ENCODE peak calls at places on chromosome X, in seven cellular contexts. One of them, this sample, is unnamed.

GRCh38 chrX:46447384-46447783 is 97.8 kb downstream of the ZNF674 start:
- DNase-seq in heart left ventricle: no peak
- DNase-seq in OCI-LY7: no peak
- DNase-seq in Peyer's patch: no peak
- DNase-seq in nucleus accumbens: no peak
- DNase-seq in GM03348: no peak
- DNase-seq in SW 1271: no peak
- DNase-seq in this sample: peak

GRCh38 chrX:21946925-21947641 is 6.6 kb downstream of the SMS start:
- DNase-seq in heart left ventricle: no peak
- DNase-seq in OCI-LY7: no peak
- DNase-seq in Peyer's patch: no peak
- DNase-seq in nucleus accumbens: no peak
- DNase-seq in GM03348: peak
- DNase-seq in SW 1271: no peak
- DNase-seq in this sample: no peak

GRCh38 chrX:43836435-43837184 is 45.6 kb downstream of the MAOB start:
- DNase-seq in heart left ventricle: no peak
- DNase-seq in OCI-LY7: peak
- DNase-seq in Peyer's patch: no peak
- DNase-seq in nucleus accumbens: no peak
- DNase-seq in GM03348: peak
- DNase-seq in SW 1271: peak
- DNase-seq in this sample: peak

GRCh38 chrX:47218280-47218919 is at the start of gene CDK16:
- DNase-seq in heart left ventricle: peak
- DNase-seq in OCI-LY7: peak
- DNase-seq in Peyer's patch: peak
- DNase-seq in nucleus accumbens: peak
- DNase-seq in GM03348: peak
- DNase-seq in SW 1271: peak
- DNase-seq in this sample: peak

GRCh38 chrX:313546-313945 is 5.0 kb downstream of the GTPBP6 start:
- DNase-seq in heart left ventricle: peak
- DNase-seq in OCI-LY7: no peak
- DNase-seq in Peyer's patch: no peak
- DNase-seq in nucleus accumbens: no peak
- DNase-seq in GM03348: no peak
- DNase-seq in SW 1271: no peak
- DNase-seq in this sample: no peak

GRCh38 chrX:136035663-136036062 is 50.4 kb downstream of the SLC9A6 start:
- DNase-seq in heart left ventricle: no peak
- DNase-seq in OCI-LY7: no peak
- DNase-seq in Peyer's patch: no peak
- DNase-seq in nucleus accumbens: no peak
- DNase-seq in GM03348: no peak
- DNase-seq in SW 1271: no peak
- DNase-seq in this sample: no peak

GRCh38 chrX:131970347-131970746 is 52.8 kb upstream of the STK26 start:
- DNase-seq in heart left ventricle: no peak
- DNase-seq in OCI-LY7: no peak
- DNase-seq in Peyer's patch: no peak
- DNase-seq in nucleus accumbens: no peak
- DNase-seq in GM03348: no peak
- DNase-seq in SW 1271: no peak
- DNase-seq in this sample: no peak

GRCh38 chrX:136765957-136766356 is 14.8 kb downstream of the ARHGEF6 start:
- DNase-seq in heart left ventricle: no peak
- DNase-seq in OCI-LY7: no peak
- DNase-seq in Peyer's patch: no peak
- DNase-seq in nucleus accumbens: peak
- DNase-seq in GM03348: peak
- DNase-seq in SW 1271: no peak
- DNase-seq in this sample: peak

GRCh38 chrX:153477039-153477438 is 6.7 kb upstream of the HAUS7 start:
- DNase-seq in heart left ventricle: peak
- DNase-seq in OCI-LY7: no peak
- DNase-seq in Peyer's patch: no peak
- DNase-seq in nucleus accumbens: no peak
- DNase-seq in GM03348: peak
- DNase-seq in SW 1271: no peak
- DNase-seq in this sample: no peak

GRCh38 chrX:12901486-12901885 is 4.9 kb upstream of the TLR8 start:
- DNase-seq in heart left ventricle: peak
- DNase-seq in OCI-LY7: peak
- DNase-seq in Peyer's patch: peak
- DNase-seq in nucleus accumbens: peak
- DNase-seq in GM03348: peak
- DNase-seq in SW 1271: peak
- DNase-seq in this sample: peak

GRCh38 chrX:19747672-19748610 is 139.5 kb downstream of the SH3KBP1 start:
- DNase-seq in heart left ventricle: peak
- DNase-seq in OCI-LY7: peak
- DNase-seq in Peyer's patch: peak
- DNase-seq in nucleus accumbens: no peak
- DNase-seq in GM03348: no peak
- DNase-seq in SW 1271: no peak
- DNase-seq in this sample: no peak

GRCh38 chrX:3159995-3160715 is 118.9 kb downstream of the ARSF start:
- DNase-seq in heart left ventricle: no peak
- DNase-seq in OCI-LY7: no peak
- DNase-seq in Peyer's patch: no peak
- DNase-seq in nucleus accumbens: no peak
- DNase-seq in GM03348: no peak
- DNase-seq in SW 1271: no peak
- DNase-seq in this sample: no peak

GRCh38 chrX:41273638-41274037 is 60.3 kb upstream of the DDX3X start:
- DNase-seq in heart left ventricle: no peak
- DNase-seq in OCI-LY7: no peak
- DNase-seq in Peyer's patch: no peak
- DNase-seq in nucleus accumbens: no peak
- DNase-seq in GM03348: peak
- DNase-seq in SW 1271: no peak
- DNase-seq in this sample: peak

GRCh38 chrX:119692241-119693031 is 532 bp downstream of the SEPTIN6 start:
- DNase-seq in heart left ventricle: peak
- DNase-seq in OCI-LY7: peak
- DNase-seq in Peyer's patch: peak
- DNase-seq in nucleus accumbens: no peak
- DNase-seq in GM03348: peak
- DNase-seq in SW 1271: no peak
- DNase-seq in this sample: peak

GRCh38 chrX:17689971-17690409 is 47.3 kb upstream of the SCML1 start:
- DNase-seq in heart left ventricle: peak
- DNase-seq in OCI-LY7: peak
- DNase-seq in Peyer's patch: no peak
- DNase-seq in nucleus accumbens: peak
- DNase-seq in GM03348: peak
- DNase-seq in SW 1271: peak
- DNase-seq in this sample: peak

This sample was measured in LHCN-M2.